ENCODE peak calls at places on chromosomes 13 and 19, in nine cellular contexts. U, F, W, A, B, J, K, M and C are unnamed samples.

GRCh38 chr19:10544753-10545251 is 1.1 kb downstream of the ATG4D start:
- DNase-seq in U (peak), F (no peak), W (no peak), A (peak), B (no peak), J (peak), K (peak), M (no peak), C (no peak)

GRCh38 chr19:49151339-49152217 is 3.6 kb downstream of the HRC start:
- DNase-seq in U (peak), F (peak), W (peak), A (peak), B (no peak), J (peak), K (peak), M (peak), C (peak)

GRCh38 chr13:98476538-98476966 is 100.4 kb downstream of the STK24 start:
- DNase-seq in U (peak), F (peak), W (peak), A (no peak), B (peak), J (peak), K (no peak), M (no peak), C (peak)

GRCh38 chr13:74889321-74889720 is 592.6 kb downstream of the TBC1D4 start:
- DNase-seq in U (no peak), F (no peak), W (no peak), A (no peak), B (no peak), J (no peak), K (no peak), M (no peak), C (peak)

GRCh38 chr13:31940076-31940475 is 91.5 kb upstream of the FRY start:
- DNase-seq in U (no peak), F (no peak), W (no peak), A (no peak), B (no peak), J (no peak), K (no peak), M (no peak), C (no peak)

GRCh38 chr13:32538234-32538620 is 368 bp downstream of the N4BP2L2 start:
- DNase-seq in U (no peak), F (no peak), W (peak), A (peak), B (peak), J (no peak), K (peak), M (peak), C (no peak)

GRCh38 chr19:38647368-38647965 is at the start of gene ACTN4:
- DNase-seq in U (peak), F (peak), W (peak), A (peak), B (peak), J (peak), K (peak), M (peak), C (peak)

GRCh38 chr13:51175639-51176038 is 46.6 kb upstream of the FAM124A start:
- DNase-seq in U (no peak), F (no peak), W (no peak), A (no peak), B (no peak), J (no peak), K (no peak), M (no peak), C (no peak)

GRCh38 chr13:35718084-35718483 is 241.6 kb upstream of the MAB21L1 start:
- DNase-seq in U (no peak), F (no peak), W (no peak), A (no peak), B (no peak), J (no peak), K (no peak), M (no peak), C (no peak)

GRCh38 chr13:50104493-50104892 is 89.2 kb downstream of the KCNRG start:
- DNase-seq in U (no peak), F (no peak), W (peak), A (no peak), B (no peak), J (peak), K (no peak), M (no peak), C (peak)

GRCh38 chr19:40801449-40802299 is 2.7 kb downstream of the EGLN2 start:
- DNase-seq in U (no peak), F (no peak), W (peak), A (no peak), B (no peak), J (no peak), K (no peak), M (no peak), C (no peak)

GRCh38 chr19:48569814-48570213 is 17.8 kb downstream of the SULT2B1 start:
- DNase-seq in U (no peak), F (no peak), W (peak), A (peak), B (no peak), J (no peak), K (no peak), M (no peak), C (no peak)

GRCh38 chr19:869245-870177 is 10.0 kb downstream of the CFD start:
- DNase-seq in U (no peak), F (peak), W (peak), A (no peak), B (no peak), J (no peak), K (no peak), M (peak), C (peak)

GRCh38 chr19:22882797-22883196 is 50.7 kb downstream of the ZNF723 start:
- DNase-seq in U (peak), F (peak), W (peak), A (peak), B (peak), J (peak), K (peak), M (peak), C (peak)

GRCh38 chr19:35126624-35126959 is 8.3 kb downstream of the LGI4 start:
- DNase-seq in U (no peak), F (no peak), W (no peak), A (peak), B (no peak), J (peak), K (no peak), M (no peak), C (no peak)

GRCh38 chr19:48364564-48365363 is 597 bp downstream of the SYNGR4 start:
- DNase-seq in U (no peak), F (no peak), W (no peak), A (no peak), B (no peak), J (no peak), K (no peak), M (no peak), C (no peak)

GRCh38 chr19:7789447-7789846 is 26.4 kb downstream of the CLEC4M start:
- DNase-seq in U (peak), F (no peak), W (no peak), A (peak), B (no peak), J (peak), K (peak), M (no peak), C (no peak)

GRCh38 chr19:9968820-9969687 is 32.7 kb upstream of the OLFM2 start:
- DNase-seq in U (no peak), F (no peak), W (no peak), A (no peak), B (no peak), J (no peak), K (no peak), M (no peak), C (no peak)

GRCh38 chr19:40605201-40605971 is 4.2 kb downstream of the LTBP4 start:
- DNase-seq in U (peak), F (peak), W (peak), A (peak), B (peak), J (peak), K (peak), M (peak), C (peak)

GRCh38 chr13:40388617-40389016 is 277.8 kb downstream of the FOXO1 start:
- DNase-seq in U (peak), F (no peak), W (no peak), A (no peak), B (peak), J (no peak), K (no peak), M (no peak), C (peak)

GRCh38 chr19:49977111-49977510 is 16.1 kb upstream of the SIGLEC11 start:
- DNase-seq in U (no peak), F (no peak), W (no peak), A (no peak), B (no peak), J (no peak), K (no peak), M (no peak), C (no peak)

GRCh38 chr19:51750381-51751124 is 1.1 kb downstream of the FPR1 start:
- DNase-seq in U (no peak), F (no peak), W (peak), A (no peak), B (no peak), J (no peak), K (no peak), M (no peak), C (no peak)

GRCh38 chr19:3976495-3977241 is 5.8 kb upstream of the DAPK3 start:
- DNase-seq in U (no peak), F (no peak), W (peak), A (no peak), B (no peak), J (peak), K (peak), M (no peak), C (no peak)

GRCh38 chr19:37718357-37718756 is 1.2 kb downstream of the ZNF607 start:
- DNase-seq in U (peak), F (no peak), W (no peak), A (peak), B (no peak), J (peak), K (peak), M (peak), C (no peak)

GRCh38 chr19:7636691-7637373 is at the start of gene STXBP2:
- DNase-seq in U (peak), F (peak), W (peak), A (peak), B (peak), J (peak), K (peak), M (peak), C (peak)

GRCh38 chr19:40948580-40949299 is 42.3 kb upstream of the CYP2B6 start:
- DNase-seq in U (no peak), F (no peak), W (no peak), A (no peak), B (no peak), J (no peak), K (no peak), M (no peak), C (no peak)

GRCh38 chr19:1089126-1089771 is 5.9 kb downstream of the POLR2E start:
- DNase-seq in U (no peak), F (no peak), W (no peak), A (no peak), B (no peak), J (no peak), K (no peak), M (no peak), C (no peak)

GRCh38 chr13:111429064-111429558 is 108.7 kb downstream of the TEX29 start:
- DNase-seq in U (peak), F (peak), W (peak), A (peak), B (no peak), J (peak), K (peak), M (peak), C (peak)

GRCh38 chr13:104773775-104774174 is 1707.6 kb upstream of the SLC10A2 start:
- DNase-seq in U (peak), F (peak), W (peak), A (peak), B (peak), J (peak), K (peak), M (peak), C (peak)

GRCh38 chr13:111853766-111854165 is 213.2 kb upstream of the SOX1 start:
- DNase-seq in U (no peak), F (no peak), W (no peak), A (no peak), B (no peak), J (no peak), K (no peak), M (no peak), C (no peak)

GRCh38 chr13:79678100-79678499 is 197.1 kb downstream of the NDFIP2 start:
- DNase-seq in U (no peak), F (no peak), W (peak), A (no peak), B (no peak), J (no peak), K (no peak), M (peak), C (peak)

GRCh38 chr13:64333888-64334287 is 2896.2 kb downstream of the PCDH9 start:
- DNase-seq in U (no peak), F (no peak), W (no peak), A (peak), B (no peak), J (peak), K (no peak), M (no peak), C (no peak)

GRCh38 chr13:113655358-113656014 is 2.5 kb downstream of the ATP4B start:
- DNase-seq in U (no peak), F (no peak), W (no peak), A (no peak), B (no peak), J (no peak), K (no peak), M (no peak), C (no peak)
- TF ChIP-seq EZH2phosphoT487 in U (no peak), F (no peak), W (no peak), A (no peak), B (no peak), J (no peak), K (no peak), M (no peak), C (no peak)

GRCh38 chr19:57560049-57560491 is 407 bp upstream of the ZNF550 start:
- DNase-seq in U (no peak), F (no peak), W (peak), A (no peak), B (no peak), J (no peak), K (peak), M (no peak), C (peak)

GRCh38 chr19:57559008-57559403 is 657 bp downstream of the ZNF550 start:
- DNase-seq in U (peak), F (no peak), W (peak), A (peak), B (peak), J (peak), K (peak), M (peak), C (peak)

GRCh38 chr19:57558525-57558924 is 1.1 kb downstream of the ZNF550 start:
- DNase-seq in U (no peak), F (no peak), W (peak), A (no peak), B (no peak), J (peak), K (peak), M (peak), C (peak)

GRCh38 chr19:57563547-57563946 is 3.9 kb upstream of the ZNF550 start:
- DNase-seq in U (no peak), F (no peak), W (no peak), A (no peak), B (no peak), J (no peak), K (no peak), M (no peak), C (no peak)

DNA sequence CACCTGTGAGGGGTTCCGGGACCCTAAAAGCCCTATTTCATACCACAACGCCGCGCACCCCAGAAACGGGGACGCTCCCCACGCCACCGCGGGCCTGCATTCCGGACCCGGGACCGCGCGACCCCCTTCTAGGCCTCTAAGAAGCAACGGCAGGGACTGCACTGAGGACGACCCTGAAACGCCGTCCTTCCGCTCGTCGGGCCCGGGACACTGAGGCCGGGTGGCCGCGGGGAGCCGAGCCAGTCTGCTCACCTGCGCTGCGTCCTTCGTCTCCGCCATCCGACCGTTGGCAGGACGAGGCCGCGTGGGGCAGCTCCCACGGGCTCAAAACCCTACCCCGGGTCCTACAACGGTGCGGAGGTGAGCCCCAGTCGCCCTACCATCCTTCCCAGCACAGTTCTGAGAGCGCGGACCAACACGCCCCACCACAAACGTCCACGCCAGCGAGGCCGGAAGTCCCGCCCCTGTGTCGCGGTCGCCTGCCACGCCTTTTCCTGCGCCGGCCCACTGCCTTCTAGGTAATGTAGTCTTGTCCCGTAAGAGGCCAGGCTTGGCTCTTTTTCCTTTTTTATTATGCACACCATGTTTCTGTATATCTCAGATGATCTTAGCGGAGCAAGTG is at the start of gene ZNF550:
- DNase-seq in U (peak), F (peak), W (peak), A (peak), B (peak), J (peak), K (peak), M (peak), C (peak)
- H3K4me3 ChIP-seq in U (peak), F (peak), W (peak), A (peak), B (peak), J (peak), K (peak), M (peak), C (peak)

GRCh38 chr19:6593651-6594416 is 2.9 kb upstream of the CD70 start:
- DNase-seq in U (peak), F (no peak), W (peak), A (no peak), B (no peak), J (no peak), K (no peak), M (no peak), C (no peak)
- TF ChIP-seq EZH2phosphoT487 in U (no peak), F (no peak), W (no peak), A (no peak), B (no peak), J (no peak), K (no peak), M (no peak), C (no peak)

DNA sequence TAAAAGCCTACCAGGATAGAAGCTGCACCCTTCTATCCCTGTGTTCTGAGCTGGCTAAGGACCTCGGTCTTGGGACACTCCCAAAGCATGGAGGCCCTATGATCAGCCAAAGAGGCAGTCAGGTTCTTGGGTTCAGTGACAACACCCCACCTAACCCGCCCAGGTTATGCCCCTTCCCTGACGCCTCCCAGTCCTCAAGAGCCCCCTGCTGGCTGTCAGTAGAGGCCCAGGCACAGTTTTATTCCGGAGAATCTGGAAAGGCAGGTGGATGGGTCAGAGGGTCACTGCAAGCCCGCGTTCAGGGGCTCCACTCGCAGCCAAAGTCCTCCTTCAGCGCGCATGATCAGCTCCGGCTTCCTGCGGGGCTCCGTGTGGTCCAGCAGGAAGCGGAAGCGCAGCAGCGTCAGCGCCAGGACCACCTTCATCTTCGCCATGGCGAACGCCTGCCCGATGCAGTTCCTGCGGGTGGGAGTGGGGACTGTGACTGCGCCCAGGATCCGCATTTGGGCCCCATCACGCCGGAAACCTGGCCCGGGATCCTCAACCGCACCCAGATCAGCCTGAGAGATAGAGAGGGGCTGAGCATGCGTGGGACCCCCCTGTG is 22.3 kb downstream of the OR10H3 start:
- DNase-seq in U (no peak), F (peak), W (no peak), A (no peak), B (no peak), J (no peak), K (peak), M (no peak), C (peak)
- H3K4me3 ChIP-seq in U (no peak), F (no peak), W (no peak), A (no peak), B (no peak), J (no peak), K (no peak), M (no peak), C (no peak)

DNA sequence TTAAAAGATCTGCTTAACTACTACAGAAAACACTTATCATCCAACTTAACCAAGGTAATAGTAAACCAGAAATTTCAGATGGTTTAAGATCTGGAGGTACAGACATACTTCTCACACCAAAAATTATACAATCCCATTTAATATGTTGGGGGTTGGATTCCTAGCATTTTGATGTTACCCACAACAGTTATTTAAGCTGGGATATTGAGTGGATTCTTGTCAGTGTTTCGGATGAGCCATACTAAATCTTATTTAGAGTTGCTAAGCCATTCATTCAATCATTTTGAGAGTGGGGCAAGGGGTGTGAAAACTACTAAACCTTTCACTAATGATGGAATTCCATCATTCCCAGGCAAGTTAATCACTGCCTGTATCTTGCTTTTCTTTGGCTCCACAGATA is 40.6 kb downstream of the KATNAL1 start:
- DNase-seq in U (no peak), F (no peak), W (no peak), A (no peak), B (no peak), J (no peak), K (no peak), M (no peak), C (no peak)
- TF ChIP-seq EZH2phosphoT487 in U (no peak), F (no peak), W (no peak), A (no peak), B (no peak), J (no peak), K (no peak), M (no peak), C (no peak)

GRCh38 chr13:114065141-114065925 is 67.1 kb downstream of the RASA3 start:
- DNase-seq in U (no peak), F (peak), W (peak), A (peak), B (peak), J (peak), K (peak), M (peak), C (peak)
- H3K4me3 ChIP-seq in U (no peak), F (peak), W (peak), A (no peak), B (peak), J (peak), K (peak), M (no peak), C (peak)

DNA sequence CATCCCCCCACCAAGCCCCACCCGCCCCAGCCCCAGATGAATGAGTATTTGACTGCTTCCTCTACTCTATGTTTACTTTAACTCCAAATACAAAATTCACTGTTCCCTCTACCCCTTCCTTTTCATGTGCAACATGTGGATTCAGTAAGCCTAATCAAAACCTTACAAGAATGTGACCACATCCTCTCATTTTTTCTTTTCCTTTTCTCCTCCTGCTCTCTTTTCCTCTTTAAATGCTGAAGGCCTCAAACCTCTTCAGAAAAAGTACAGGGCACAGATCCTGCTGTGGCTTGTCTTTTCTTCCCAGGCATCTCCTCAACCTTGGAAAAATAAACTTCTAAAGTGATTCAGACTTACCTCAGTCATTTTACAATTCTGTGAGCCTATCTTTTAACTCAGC is 119.0 kb downstream of the MYCBP2 start:
- DNase-seq in U (no peak), F (no peak), W (peak), A (no peak), B (no peak), J (peak), K (no peak), M (no peak), C (peak)
- TF ChIP-seq EZH2phosphoT487 in U (no peak), F (no peak), W (no peak), A (no peak), B (no peak), J (no peak), K (no peak), M (no peak), C (no peak)